ENCODE peak calls at places on chromosome 16, in four cellular contexts. K is fibroblast of the aortic adventitia; L is AG08395; T is effector memory CD8-positive, alpha-beta T cell. G is an unnamed sample.

GRCh38 chr16:70430667-70431536 is 8.0 kb downstream of the ST3GAL2 start:
- DNase-seq in K (no peak), L (no peak), T (peak; percentile 33), G (no peak)

GRCh38 chr16:52770828-52771227 is 223.9 kb upstream of the TOX3 start:
- DNase-seq in K (no peak), L (no peak), T (no peak), G (no peak)

GRCh38 chr16:56895813-56896212 is 30.8 kb downstream of the SLC12A3 start:
- DNase-seq in K (no peak), L (no peak), T (no peak), G (no peak)

GRCh38 chr16:87570938-87571867 is 31.1 kb upstream of the JPH3 start:
- DNase-seq in K (peak; percentile 77), L (peak; percentile 87), T (no peak), G (peak; percentile 62)

GRCh38 chr16:65312795-65313194 is 190.9 kb upstream of the CDH11 start:
- DNase-seq in K (peak; percentile 72), L (peak; percentile 24), T (no peak), G (peak; percentile 61)

GRCh38 chr16:89586853-89587252 is 11.3 kb downstream of the CPNE7 start:
- DNase-seq in K (peak; percentile 54), L (no peak), T (no peak), G (no peak)

GRCh38 chr16:11316331-11317015 is 28.8 kb upstream of the RMI2 start:
- DNase-seq in K (no peak), L (no peak), T (no peak), G (no peak)

GRCh38 chr16:82240111-82240510 is 70.1 kb upstream of the MPHOSPH6 start:
- DNase-seq in K (no peak), L (no peak), T (no peak), G (no peak)

GRCh38 chr16:14493791-14494190 is 136.3 kb downstream of the PARN start:
- DNase-seq in K (no peak), L (no peak), T (no peak), G (no peak)

GRCh38 chr16:75244225-75244792 is 7.1 kb downstream of the BCAR1 start:
- DNase-seq in K (peak; percentile 65), L (peak; percentile 60), T (no peak), G (peak; percentile 66)

GRCh38 chr16:70740919-70741778 is 55.3 kb upstream of the MTSS2 start:
- DNase-seq in K (no peak), L (peak; percentile 74), T (no peak), G (peak; percentile 94)

GRCh38 chr16:28513484-28514181 is 7.0 kb upstream of the IL27 start:
- DNase-seq in K (no peak), L (no peak), T (no peak), G (no peak)

GRCh38 chr16:23549938-23550337 is 7.2 kb downstream of the EARS2 start:
- DNase-seq in K (no peak), L (no peak), T (no peak), G (no peak)

GRCh38 chr16:56788435-56788834 is 58.5 kb downstream of the NUP93 start:
- DNase-seq in K (no peak), L (no peak), T (no peak), G (no peak)

GRCh38 chr16:57766714-57767348 is 31.3 kb downstream of the KATNB1 start:
- DNase-seq in K (no peak), L (no peak), T (no peak), G (no peak)

GRCh38 chr16:49756971-49757743 is 98.8 kb downstream of the ZNF423 start:
- DNase-seq in K (peak; percentile 31), L (no peak), T (no peak), G (no peak)

GRCh38 chr16:86710602-86710950 is 132.2 kb downstream of the FOXL1 start:
- DNase-seq in K (no peak), L (no peak), T (no peak), G (no peak)

GRCh38 chr16:57028086-57028485 is 38.7 kb downstream of the NLRC5 start:
- DNase-seq in K (no peak), L (no peak), T (no peak), G (no peak)

GRCh38 chr16:11973065-11973464 is 3.5 kb upstream of the SNX29 start:
- DNase-seq in K (no peak), L (no peak), T (no peak), G (no peak)

GRCh38 chr16:71357681-71358080 is 842 bp upstream of the CALB2 start:
- DNase-seq in K (no peak), L (no peak), T (no peak), G (no peak)

GRCh38 chr16:11133344-11133921 is 122.6 kb downstream of the SOCS1 start:
- DNase-seq in K (peak; percentile 96), L (peak; percentile 93), T (no peak), G (peak; percentile 91)

GRCh38 chr16:24723663-24724062 is 5.8 kb upstream of the TNRC6A start:
- DNase-seq in K (no peak), L (no peak), T (no peak), G (no peak)

GRCh38 chr16:14485811-14486519 is 144.1 kb downstream of the PARN start:
- DNase-seq in K (no peak), L (no peak), T (no peak), G (no peak)

GRCh38 chr16:67966549-67967182 is 1.8 kb downstream of the SLC12A4 start:
- DNase-seq in K (peak; percentile 66), L (peak; percentile 80), T (no peak), G (peak; percentile 72)

GRCh38 chr16:19578378-19578851 is 22.9 kb downstream of the VPS35L start:
- DNase-seq in K (peak; percentile 91), L (no peak), T (no peak), G (no peak)

GRCh38 chr16:11613381-11614303 is 26.9 kb upstream of the LITAF start:
- DNase-seq in K (no peak), L (no peak), T (peak; percentile 21), G (no peak)

GRCh38 chr16:5056347-5056746 is 9.4 kb downstream of the C16orf89 start:
- DNase-seq in K (no peak), L (peak; percentile 44), T (peak; percentile 18), G (no peak)

GRCh38 chr16:100989-101388 is 23.0 kb downstream of the MPG start:
- DNase-seq in K (no peak), L (no peak), T (no peak), G (no peak)

GRCh38 chr16:3520398-3520797 is 19.6 kb downstream of the CLUAP1 start:
- DNase-seq in K (peak; percentile 31), L (peak; percentile 37), T (no peak), G (no peak)

GRCh38 chr16:81626181-81626674 is 152.9 kb upstream of the PLCG2 start:
- DNase-seq in K (no peak), L (no peak), T (no peak), G (no peak)

GRCh38 chr16:11914759-11915643 is 755 bp downstream of the GSPT1 start:
- DNase-seq in K (peak; percentile 46), L (peak; percentile 34), T (peak; percentile 4), G (peak; percentile 18)

GRCh38 chr16:55494994-55495421 is 13.9 kb upstream of the LPCAT2 start:
- DNase-seq in K (peak; percentile 95), L (peak; percentile 86), T (no peak), G (peak; percentile 85)

GRCh38 chr16:83940630-83941378 is 12.2 kb upstream of the OSGIN1 start:
- DNase-seq in K (no peak), L (no peak), T (no peak), G (no peak)

GRCh38 chr16:6573577-6573976 is 759.1 kb upstream of the RBFOX1 start:
- DNase-seq in K (no peak), L (no peak), T (no peak), G (no peak)